ENCODE peak calls at places on chromosomes 6 and 20, in six cellular contexts. E is glutamatergic neuron; W is endothelial cell; Y is substantia nigra; Z is T follicular helper cell; L is central memory CD4-positive, alpha-beta T cell. V is an unnamed sample.

GRCh38 chr6:56041591-56041990 is 166.2 kb upstream of the BMP5 start:
- DNase-seq in E (no peak), W (no peak), Y (no peak), Z (no peak), L (no peak), V (no peak)

GRCh38 chr20:34938466-34939163 is 17.0 kb downstream of the GSS start:
- DNase-seq in E (no peak), W (no peak), Y (peak), Z (no peak), L (no peak), V (peak)

GRCh38 chr6:127900935-127901334 is at the start of gene THEMIS:
- DNase-seq in E (no peak), W (no peak), Y (no peak), Z (peak), L (peak), V (no peak)

GRCh38 chr6:21360353-21360752 is 233.2 kb upstream of the SOX4 start:
- DNase-seq in E (no peak), W (no peak), Y (no peak), Z (no peak), L (no peak), V (no peak)

GRCh38 chr6:54053893-54054391 is 57.3 kb upstream of the MLIP start:
- DNase-seq in E (no peak), W (no peak), Y (no peak), Z (no peak), L (no peak), V (peak)

GRCh38 chr6:4256969-4257368 is 121.6 kb upstream of the ECI2 start:
- DNase-seq in E (no peak), W (no peak), Y (no peak), Z (no peak), L (no peak), V (no peak)

GRCh38 chr6:45577836-45578504 is 200.2 kb upstream of the SUPT3H start:
- DNase-seq in E (no peak), W (peak), Y (no peak), Z (no peak), L (no peak), V (no peak)

GRCh38 chr6:22433745-22434144 is 135.6 kb upstream of the HDGFL1 start:
- DNase-seq in E (no peak), W (no peak), Y (no peak), Z (no peak), L (no peak), V (no peak)

GRCh38 chr6:33987531-33988021 is 158.3 kb downstream of the GRM4 start:
- DNase-seq in E (no peak), W (no peak), Y (no peak), Z (no peak), L (no peak), V (no peak)

GRCh38 chr6:105648276-105648675 is 245.4 kb upstream of the PREP start:
- DNase-seq in E (no peak), W (no peak), Y (no peak), Z (no peak), L (no peak), V (no peak)

GRCh38 chr6:4935486-4935885 is 68.4 kb downstream of the RPP40 start:
- DNase-seq in E (no peak), W (no peak), Y (no peak), Z (no peak), L (no peak), V (no peak)

GRCh38 chr20:59785118-59785959 is 148.1 kb downstream of the SYCP2 start:
- DNase-seq in E (no peak), W (no peak), Y (no peak), Z (no peak), L (no peak), V (no peak)

GRCh38 chr6:157539900-157540752 is 159.1 kb downstream of the ZDHHC14 start:
- DNase-seq in E (no peak), W (no peak), Y (no peak), Z (no peak), L (no peak), V (no peak)

GRCh38 chr20:52490715-52491430 is 299.3 kb upstream of the ZFP64 start:
- DNase-seq in E (no peak), W (no peak), Y (no peak), Z (no peak), L (no peak), V (no peak)

V was measured in head of caudate nucleus.